ENCODE peak calls at places on chromosomes 6 and 20, in six cellular contexts. Z, B, M, E, L and O are unnamed samples.

GRCh38 chr6:104580452-104580851 is 279.3 kb downstream of the HACE1 start:
- DNase-seq in Z (no peak), B (no peak), M (no peak), E (no peak), L (no peak), O (no peak)

GRCh38 chr6:422423-423061 is 31.0 kb downstream of the IRF4 start:
- DNase-seq in Z (no peak), B (no peak), M (peak), E (peak), L (no peak), O (no peak)

GRCh38 chr6:397056-397455 is 5.5 kb downstream of the IRF4 start:
- DNase-seq in Z (no peak), B (no peak), M (no peak), E (no peak), L (no peak), O (no peak)

GRCh38 chr6:25883991-25884390 is 9.9 kb upstream of the SLC17A3 start:
- DNase-seq in Z (no peak), B (no peak), M (peak), E (no peak), L (no peak), O (no peak)

GRCh38 chr6:151136141-151136755 is 103.5 kb upstream of the AKAP12 start:
- DNase-seq in Z (peak), B (no peak), M (peak), E (no peak), L (no peak), O (peak)

GRCh38 chr6:47446974-47447373 is 30.6 kb upstream of the CD2AP start:
- DNase-seq in Z (no peak), B (no peak), M (no peak), E (no peak), L (peak), O (no peak)

GRCh38 chr20:47315339-47315662 is 41.2 kb downstream of the ZMYND8 start:
- DNase-seq in Z (peak), B (no peak), M (no peak), E (peak), L (no peak), O (peak)

GRCh38 chr20:47392721-47393073 is 36.2 kb upstream of the ZMYND8 start:
- DNase-seq in Z (no peak), B (no peak), M (no peak), E (peak), L (no peak), O (no peak)

GRCh38 chr6:76003686-76004085 is 68.8 kb downstream of the IMPG1 start:
- DNase-seq in Z (no peak), B (no peak), M (no peak), E (no peak), L (no peak), O (peak)

GRCh38 chr6:52724041-52724405 is 39.3 kb downstream of the GSTA2 start:
- DNase-seq in Z (no peak), B (no peak), M (no peak), E (no peak), L (no peak), O (no peak)

GRCh38 chr6:14743465-14744211 is 502.2 kb upstream of the JARID2 start:
- DNase-seq in Z (no peak), B (no peak), M (peak), E (peak), L (no peak), O (no peak)

GRCh38 chr6:21744321-21744720 is 150.8 kb downstream of the SOX4 start:
- DNase-seq in Z (no peak), B (no peak), M (no peak), E (no peak), L (no peak), O (no peak)

GRCh38 chr6:118509009-118509617 is 39.0 kb upstream of the PLN start:
- DNase-seq in Z (peak), B (no peak), M (peak), E (peak), L (peak), O (peak)

GRCh38 chr6:31961616-31962015 is 2.6 kb downstream of the SKIC2 start:
- DNase-seq in Z (no peak), B (no peak), M (no peak), E (no peak), L (no peak), O (no peak)

GRCh38 chr20:32581839-32582658 is 3.1 kb downstream of the NOL4L start:
- DNase-seq in Z (peak), B (no peak), M (peak), E (no peak), L (no peak), O (peak)

GRCh38 chr6:14217728-14218637 is 100.4 kb downstream of the CD83 start:
- DNase-seq in Z (no peak), B (no peak), M (no peak), E (no peak), L (no peak), O (no peak)

GRCh38 chr6:140071115-140071514 is 696.7 kb upstream of the CITED2 start:
- DNase-seq in Z (no peak), B (no peak), M (peak), E (peak), L (no peak), O (no peak)

GRCh38 chr6:41638002-41638800 is at the start of gene MDFI:
- DNase-seq in Z (peak), B (no peak), M (peak), E (no peak), L (no peak), O (peak)
- H3K27ac ChIP-seq in Z (no peak), B (no peak), M (peak), E (peak), L (no peak), O (no peak)

DNA sequence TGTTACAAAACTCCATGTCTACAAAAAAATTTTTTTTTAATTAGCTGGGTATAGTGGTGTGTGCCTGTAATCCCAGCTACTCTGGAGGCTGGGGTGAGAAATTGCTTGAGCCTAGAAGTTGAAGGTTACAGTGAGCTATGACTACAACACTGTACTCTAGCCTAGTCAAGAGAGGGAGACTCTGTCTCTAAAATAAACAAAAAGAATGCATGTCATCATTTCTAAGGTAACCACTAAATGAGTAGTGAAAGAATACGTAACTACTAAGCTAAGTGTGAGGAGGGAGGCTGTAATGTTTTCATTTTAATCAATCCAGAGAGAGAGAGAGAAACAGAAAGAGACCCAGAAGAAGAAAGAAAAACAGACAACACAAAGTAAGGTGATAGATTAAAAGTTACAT is 9.9 kb downstream of the SYCP2 start:
- DNase-seq in Z (no peak), B (no peak), M (no peak), E (peak), L (no peak), O (no peak)
- H3K4me2 ChIP-seq in Z (no peak), B (no peak), M (no peak), E (no peak), L (no peak), O (no peak)

GRCh38 chr20:43976577-43976976 is 61.9 kb downstream of the TOX2 start:
- DNase-seq in Z (no peak), B (no peak), M (no peak), E (no peak), L (no peak), O (no peak)

GRCh38 chr20:43977252-43977651 is 62.6 kb downstream of the TOX2 start:
- DNase-seq in Z (no peak), B (no peak), M (no peak), E (no peak), L (no peak), O (no peak)

GRCh38 chr20:43979576-43979975 is 64.9 kb downstream of the TOX2 start:
- DNase-seq in Z (no peak), B (no peak), M (no peak), E (no peak), L (no peak), O (no peak)

GRCh38 chr20:43975096-43975768 is 60.6 kb downstream of the TOX2 start:
- DNase-seq in Z (no peak), B (no peak), M (no peak), E (peak), L (no peak), O (no peak)

DNA sequence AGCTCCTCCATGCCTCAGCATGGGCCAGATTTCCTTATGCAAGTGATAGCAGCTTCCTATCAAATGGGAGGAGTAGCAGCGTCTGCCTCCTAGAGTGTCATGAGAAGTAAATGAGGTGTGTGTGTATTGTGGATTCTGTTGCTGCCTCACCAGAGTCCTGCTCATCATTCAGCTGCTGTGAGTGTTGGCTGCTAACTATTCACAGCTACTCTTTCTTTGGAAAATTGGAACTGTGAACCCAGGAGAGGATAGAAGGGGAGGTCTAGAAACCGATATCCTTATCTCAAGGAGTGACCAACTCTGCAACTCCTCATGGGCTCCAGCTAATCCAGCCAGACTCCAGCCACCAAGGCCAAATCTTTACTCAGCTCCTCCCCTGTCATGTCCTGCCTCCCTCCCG is 63.3 kb downstream of the TOX2 start:
- DNase-seq in Z (no peak), B (no peak), M (no peak), E (no peak), L (no peak), O (no peak)
- TF ChIP-seq EZH2phosphoT487 in Z (no peak), B (no peak), M (no peak), E (no peak), L (no peak), O (no peak)

DNA sequence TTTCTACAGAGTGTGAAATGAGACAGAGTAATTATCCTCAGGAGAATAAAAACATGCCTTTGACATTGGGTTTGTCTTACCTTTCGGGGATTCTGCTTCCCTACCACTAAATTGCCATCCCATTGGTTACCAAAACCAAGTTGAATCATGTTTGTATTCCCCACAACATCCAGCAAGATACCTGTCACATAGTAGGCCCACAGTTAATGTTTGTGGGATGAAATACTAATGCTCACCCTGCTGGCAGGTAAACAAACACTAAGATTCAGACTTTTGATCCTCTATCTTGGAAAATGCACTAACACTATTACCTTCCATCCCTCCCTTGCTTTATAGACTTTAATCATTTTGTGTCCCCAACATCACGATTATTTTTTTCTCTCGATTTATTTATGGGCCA is 8.2 kb upstream of the STXBP5 start:
- DNase-seq in Z (no peak), B (no peak), M (no peak), E (no peak), L (no peak), O (no peak)
- H3K27ac ChIP-seq in Z (no peak), B (no peak), M (no peak), E (peak), L (no peak), O (no peak)

GRCh38 chr6:5261545-5262109 is 314 bp downstream of the FARS2 start:
- DNase-seq in Z (no peak), B (no peak), M (no peak), E (peak), L (no peak), O (no peak)

GRCh38 chr6:5260661-5261544 is at the start of the genes FARS2 and LYRM4:
- DNase-seq in Z (peak), B (peak), M (peak), E (peak), L (peak), O (peak)

GRCh38 chr6:5260111-5260620 is 584 bp downstream of the LYRM4 start:
- DNase-seq in Z (peak), B (peak), M (peak), E (peak), L (peak), O (peak)

GRCh38 chr6:5257400-5257799 is 3.4 kb downstream of the LYRM4 start:
- DNase-seq in Z (no peak), B (no peak), M (no peak), E (no peak), L (no peak), O (no peak)

DNA sequence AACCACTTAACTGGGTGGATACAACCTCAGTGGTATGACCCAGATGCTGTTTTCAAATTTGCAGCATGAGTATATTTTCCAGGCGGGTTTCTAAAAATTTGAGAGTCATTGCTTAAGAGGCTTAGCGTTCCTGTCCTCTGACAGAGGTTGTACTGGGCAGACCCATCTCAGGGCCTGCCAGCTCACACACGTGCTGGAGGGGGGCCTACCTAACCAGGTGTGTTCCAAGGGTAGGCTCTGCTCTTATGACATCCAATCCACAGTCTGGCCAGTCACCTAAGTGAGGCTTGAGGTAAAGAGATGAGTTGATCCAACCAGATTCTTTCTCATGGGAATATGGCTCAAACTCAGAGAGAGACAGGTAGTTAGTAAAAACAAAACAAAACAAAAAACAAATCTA is 1.3 kb downstream of the LYRM4 start:
- DNase-seq in Z (no peak), B (no peak), M (no peak), E (no peak), L (no peak), O (no peak)
- H3K4me2 ChIP-seq in Z (peak), B (peak), M (peak), E (peak), L (peak), O (peak)

DNA sequence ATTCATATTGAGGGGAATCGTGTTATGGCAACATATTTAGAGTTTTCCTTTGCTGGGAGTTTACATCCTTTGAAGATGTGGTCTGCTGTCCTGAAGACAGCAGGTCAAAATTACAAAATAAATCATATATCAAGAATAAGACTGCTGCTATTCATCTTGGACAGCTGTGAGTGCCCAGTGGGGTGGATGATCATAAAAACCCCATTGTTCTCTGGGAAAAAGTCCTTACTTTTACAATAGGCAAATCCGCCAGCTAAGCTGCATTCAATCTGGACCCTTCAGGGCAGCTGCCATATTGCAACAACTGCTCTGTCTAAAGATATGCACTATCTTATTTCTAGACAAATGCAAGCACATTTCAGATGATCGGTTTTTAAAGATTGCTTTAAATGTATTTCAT is 19.4 kb downstream of the CASS4 start:
- DNase-seq in Z (no peak), B (no peak), M (no peak), E (no peak), L (no peak), O (no peak)
- TF ChIP-seq EZH2phosphoT487 in Z (no peak), B (no peak), M (no peak), E (no peak), L (no peak), O (no peak)

GRCh38 chr20:57748601-57749130 is 38.9 kb upstream of the PMEPA1 start:
- DNase-seq in Z (no peak), B (peak), M (peak), E (peak), L (no peak), O (peak)
- H3K27ac ChIP-seq in Z (no peak), B (no peak), M (no peak), E (peak), L (no peak), O (no peak)

GRCh38 chr6:74519172-74519571 is 686.7 kb downstream of the COL12A1 start:
- DNase-seq in Z (no peak), B (no peak), M (peak), E (peak), L (no peak), O (no peak)
- H3K4me2 ChIP-seq in Z (no peak), B (no peak), M (no peak), E (no peak), L (no peak), O (no peak)

GRCh38 chr6:82033631-82034211 is 213.8 kb downstream of the IBTK start:
- DNase-seq in Z (no peak), B (no peak), M (no peak), E (no peak), L (no peak), O (no peak)
- TF ChIP-seq EZH2phosphoT487 in Z (no peak), B (no peak), M (no peak), E (no peak), L (no peak), O (no peak)